ENCODE peak calls at places on chromosomes 2 and 18, in seven cellular contexts. L is stimulated activated CD4-positive, alpha-beta T cell treated with anti-CD3 and anti-CD28 coated beads, Interleukin-1b, Interleukin-23, amount 100 ng/mL, for 24 hours; T is stimulated activated CD8-positive, alpha-beta memory T cell treated with anti-CD3 and anti-CD28 coated beads, Interleukin-15, amount 100 ng/mL, for 24 hours; P is stromal cell of bone marrow; D is activated T-cell treated with anti-CD3 and anti-CD28 coated beads for 48 hours; U is midbrain; E is naive B cell. G is an unnamed sample.
A peak's percentile ranks its signal among the peaks of the same experiment; 100 is the strongest.

GRCh38 chr2:46970334-46971288 is 55.0 kb upstream of the MCFD2 start:
- DNase-seq in T (no peak), U (no peak), E (no peak), P (no peak), L (no peak), D (no peak), G (peak; percentile 48)

GRCh38 chr2:113056501-113056900 is 2.5 kb upstream of the IL36RN start:
- DNase-seq in T (no peak), U (no peak), P (no peak), L (no peak), D (no peak), E (no peak), G (no peak)

GRCh38 chr2:54432181-54433020 is 23.7 kb upstream of the SPTBN1 start:
- DNase-seq in T (no peak), U (peak; percentile 41), L (no peak), D (no peak), P (no peak), E (no peak), G (peak; percentile 16)

GRCh38 chr2:7375901-7376300 is 458.7 kb downstream of the RNF144A start:
- DNase-seq in U (no peak), P (no peak), L (no peak), T (no peak), D (no peak), E (no peak), G (no peak)

GRCh38 chr18:62999392-62999791 is 284.1 kb downstream of the PHLPP1 start:
- DNase-seq in P (peak; percentile 88), T (no peak), D (no peak), U (peak; percentile 32), E (no peak), L (no peak), G (peak; percentile 57)

GRCh38 chr2:108701208-108701607 is 18.1 kb upstream of the RANBP2 start:
- DNase-seq in E (no peak), D (no peak), P (no peak), U (no peak), L (no peak), T (no peak), G (no peak)

GRCh38 chr2:150832686-150833085 is 345.2 kb upstream of the RND3 start:
- DNase-seq in U (no peak), L (no peak), D (no peak), T (no peak), E (no peak), P (peak; percentile 24), G (peak; percentile 7)

GRCh38 chr2:99926986-99927385 is 215.4 kb downstream of the AFF3 start:
- DNase-seq in D (no peak), E (no peak), L (no peak), U (no peak), T (no peak), P (peak; percentile 6), G (peak; percentile 24)

GRCh38 chr2:211055438-211055837 is 499.0 kb downstream of the CPS1 start:
- DNase-seq in D (no peak), T (no peak), P (no peak), U (no peak), E (no peak), L (no peak), G (no peak)

GRCh38 chr18:78496095-78496494 is 483.5 kb upstream of the SALL3 start:
- DNase-seq in D (no peak), U (no peak), P (no peak), T (no peak), E (no peak), L (no peak), G (no peak)

GRCh38 chr18:74241970-74242369 is 49.8 kb downstream of the CYB5A start:
- DNase-seq in U (no peak), E (no peak), D (no peak), P (no peak), T (no peak), L (no peak), G (no peak)

GRCh38 chr2:8090748-8091700 is 590.8 kb upstream of the ID2 start:
- DNase-seq in P (peak; percentile 96), D (peak; percentile 69), U (no peak), L (peak; percentile 44), T (no peak), E (no peak), G (peak; percentile 82)

GRCh38 chr2:237857791-237858190 is 1.6 kb upstream of the RAMP1 start:
- DNase-seq in U (no peak), D (no peak), P (no peak), L (no peak), E (no peak), T (no peak), G (no peak)

GRCh38 chr2:200509227-200509607 is 651 bp downstream of the KCTD18 start:
- DNase-seq in U (no peak), L (no peak), D (no peak), E (no peak), T (no peak), P (no peak), G (peak; percentile 44)

GRCh38 chr2:236972491-236973379 is 113.0 kb upstream of the COPS8 start:
- DNase-seq in E (no peak), T (no peak), U (no peak), L (no peak), P (peak; percentile 90), D (no peak), G (peak; percentile 84)

GRCh38 chr2:230158468-230158867 is 61.3 kb downstream of the SP110 start:
- DNase-seq in P (no peak), U (no peak), L (no peak), E (no peak), D (no peak), T (no peak), G (no peak)

GRCh38 chr2:203685081-203685621 is 21.3 kb upstream of the CD28 start:
- DNase-seq in L (no peak), P (peak; percentile 95), U (no peak), D (no peak), T (no peak), E (no peak), G (peak; percentile 71)

GRCh38 chr2:42879913-42880737 is 87.7 kb upstream of the HAAO start:
- DNase-seq in E (no peak), P (no peak), D (no peak), U (no peak), L (no peak), T (no peak), G (peak; percentile 37)

GRCh38 chr2:43070676-43071491 is 155.5 kb downstream of the ZFP36L2 start:
- DNase-seq in E (no peak), T (no peak), P (no peak), D (no peak), L (no peak), U (no peak), G (no peak)

GRCh38 chr2:36223259-36223658 is 132.3 kb upstream of the CRIM1 start:
- DNase-seq in L (no peak), E (no peak), D (no peak), P (no peak), T (no peak), U (no peak), G (no peak)

GRCh38 chr2:197803033-197803444 is 1.4 kb upstream of the PLCL1 start:
- DNase-seq in E (no peak), L (no peak), D (no peak), P (peak; percentile 47), U (peak; percentile 85), T (no peak), G (peak; percentile 70)

GRCh38 chr18:3748081-3748480 is 298.1 kb downstream of the TGIF1 start:
- DNase-seq in U (no peak), P (no peak), T (no peak), L (no peak), E (no peak), D (no peak), G (no peak)

GRCh38 chr2:10584843-10585475 is 104.8 kb downstream of the NOL10 start:
- DNase-seq in L (no peak), U (no peak), P (peak; percentile 83), T (no peak), E (no peak), D (no peak), G (peak; percentile 71)

GRCh38 chr18:22552254-22552653 is 134.5 kb upstream of the CTAGE1 start:
- DNase-seq in T (no peak), E (no peak), D (no peak), U (no peak), L (no peak), P (no peak), G (no peak)

GRCh38 chr2:126534508-126534907 is 121.5 kb upstream of the GYPC start:
- DNase-seq in P (no peak), D (no peak), T (no peak), U (no peak), E (no peak), L (no peak), G (no peak)

GRCh38 chr2:10220516-10221391 is 82.0 kb upstream of the HPCAL1 start:
- DNase-seq in L (no peak), D (no peak), T (no peak), E (no peak), U (no peak), P (peak; percentile 40), G (peak; percentile 71)

GRCh38 chr2:222942977-222943376 is 82.1 kb downstream of the ACSL3 start:
- DNase-seq in D (no peak), T (no peak), E (no peak), L (no peak), P (no peak), U (no peak), G (no peak)

GRCh38 chr2:109537565-109538221 is 76.1 kb downstream of the SEPTIN10 start:
- DNase-seq in T (no peak), D (no peak), U (no peak), L (no peak), P (no peak), E (no peak), G (no peak)

GRCh38 chr18:79100944-79101343 is 31.8 kb downstream of the ATP9B start:
- DNase-seq in D (no peak), L (no peak), E (no peak), P (no peak), U (no peak), T (no peak), G (no peak)

GRCh38 chr2:218367415-218368149 is 10.9 kb downstream of the CATIP start:
- DNase-seq in T (peak; percentile 40), P (peak; percentile 15), L (peak; percentile 39), U (peak; percentile 58), D (peak; percentile 66), E (peak; percentile 75), G (peak; percentile 91)

GRCh38 chr2:150280255-150280654 is 207.2 kb downstream of the RND3 start:
- DNase-seq in U (no peak), E (no peak), L (no peak), D (no peak), P (peak; percentile 98), T (no peak), G (peak; percentile 63)

GRCh38 chr2:182890773-182891381 is 24.4 kb upstream of the FRZB start:
- DNase-seq in D (no peak), T (no peak), L (no peak), U (no peak), P (no peak), E (no peak), G (no peak)

GRCh38 chr18:21336846-21337245 is 94.8 kb downstream of the GREB1L start:
- DNase-seq in E (no peak), U (no peak), P (no peak), L (no peak), T (no peak), D (no peak), G (no peak)

GRCh38 chr18:68676913-68677312 is 38.0 kb downstream of the TMX3 start:
- DNase-seq in P (no peak), T (no peak), E (no peak), L (no peak), D (no peak), U (peak; percentile 5), G (no peak)

GRCh38 chr2:179963626-179964025 is 43.5 kb downstream of the CWC22 start:
- DNase-seq in E (no peak), D (no peak), P (peak; percentile 18), L (no peak), T (no peak), U (no peak), G (peak; percentile 69)

G was measured in GM03348.